ENCODE peak calls at places on chromosomes 3 and 15, in nine cellular contexts. X is endothelial cell of umbilical vein; Q is CD4-positive, alpha-beta T cell; E is tibial artery; Y is A549; W is breast epithelium; Z is cardiac muscle cell; R is neural crest cell; I is neural progenitor cell. M is an unnamed sample.

GRCh38 chr3:118863731-118864322 is 170.8 kb downstream of the IGSF11 start:
- DNase-seq in E (no peak), Z (no peak), W (no peak), I (peak), Y (peak), R (no peak), X (no peak), Q (no peak), M (no peak)

GRCh38 chr3:37534940-37535339 is 326.7 kb upstream of the CTDSPL start:
- DNase-seq in X (no peak), Q (no peak), E (no peak), R (no peak), Y (no peak), I (no peak), W (no peak), Z (no peak), M (no peak)

GRCh38 chr3:39937315-39937714 is 127.9 kb downstream of the MYRIP start:
- DNase-seq in X (no peak), Q (no peak), Z (no peak), Y (no peak), E (no peak), R (no peak), W (no peak), I (no peak), M (no peak)

GRCh38 chr3:44509393-44509921 is 32.0 kb upstream of the ZNF445 start:
- DNase-seq in E (no peak), Y (no peak), I (peak), Q (no peak), X (no peak), Z (peak), W (no peak), R (no peak), M (peak)

GRCh38 chr3:146218880-146219866 is 31.7 kb downstream of the PLSCR4 start:
- DNase-seq in W (no peak), X (peak), Z (peak), E (no peak), Y (peak), Q (peak), I (peak), R (peak), M (peak)

GRCh38 chr3:123750659-123751420 is 133.3 kb downstream of the MYLK start:
- DNase-seq in E (no peak), R (no peak), Q (no peak), Y (peak), W (no peak), I (no peak), X (peak), Z (peak), M (no peak)

GRCh38 chr3:43895573-43895972 is 204.8 kb downstream of the ABHD5 start:
- DNase-seq in Z (no peak), R (no peak), X (no peak), Q (no peak), Y (no peak), W (no peak), E (no peak), I (no peak), M (no peak)

GRCh38 chr3:45506751-45507391 is 87.7 kb upstream of the LIMD1 start:
- DNase-seq in Q (no peak), E (no peak), X (no peak), Z (no peak), R (no peak), Y (no peak), W (no peak), I (no peak), M (no peak)

GRCh38 chr3:127410678-127411077 is 122.8 kb upstream of the PRR20G start:
- DNase-seq in I (no peak), Z (no peak), W (no peak), Q (no peak), E (peak), R (no peak), Y (no peak), X (no peak), M (no peak)

GRCh38 chr15:78051622-78052405 is 25.7 kb downstream of the TBC1D2B start:
- DNase-seq in R (no peak), W (no peak), Q (no peak), X (peak), Z (peak), E (no peak), I (no peak), Y (no peak), M (no peak)

DNA sequence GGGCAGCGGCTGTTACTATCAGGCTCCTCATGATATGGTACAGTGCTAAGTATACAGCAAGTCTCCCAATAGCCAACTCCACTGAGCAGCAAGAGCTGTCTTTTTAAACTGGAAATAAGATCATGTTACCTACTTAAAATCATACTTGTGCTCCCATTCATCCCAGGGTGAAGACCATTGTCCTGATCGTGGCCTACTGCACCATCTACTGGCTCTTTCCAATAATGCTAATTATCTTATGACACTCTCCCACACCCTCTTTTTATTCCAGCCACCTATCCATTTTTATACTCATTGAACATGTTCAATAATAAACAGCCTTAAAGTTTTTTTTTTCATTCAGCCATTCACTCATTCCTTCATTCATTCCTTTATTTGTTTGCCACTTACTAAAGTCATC is 117.7 kb downstream of the GBE1 start:
- DNase-seq in W (no peak), R (no peak), Z (peak), X (peak), Q (no peak), Y (peak), E (no peak), I (peak), M (no peak)
- TF ChIP-seq CTCF in W (no peak), R (peak), Z (peak), X (peak), Q (no peak), Y (peak), E (peak), I (peak), M (no peak)

GRCh38 chr3:98259707-98260106 is 4.3 kb upstream of the OR5H6 start:
- DNase-seq in X (no peak), Y (peak), I (no peak), W (no peak), Z (no peak), Q (no peak), R (no peak), E (no peak), M (no peak)
- TF ChIP-seq CTCF in X (peak), Y (no peak), I (peak), W (no peak), Z (no peak), Q (no peak), R (peak), E (no peak), M (peak)

GRCh38 chr15:65034719-65035118 is 5.3 kb upstream of the MTFMT start:
- DNase-seq in R (no peak), I (no peak), X (no peak), Y (no peak), W (no peak), Z (no peak), E (no peak), Q (no peak), M (no peak)

GRCh38 chr15:65029736-65030208 is 333 bp upstream of the MTFMT start:
- DNase-seq in R (no peak), E (no peak), Q (no peak), Z (no peak), W (no peak), I (no peak), X (no peak), Y (no peak), M (no peak)

GRCh38 chr15:65032823-65033537 is 3.5 kb upstream of the MTFMT start:
- DNase-seq in Y (peak), Z (peak), R (peak), X (peak), Q (peak), E (peak), W (no peak), I (peak), M (no peak)

GRCh38 chr15:65037279-65037678 is 7.8 kb upstream of the MTFMT start:
- DNase-seq in Q (no peak), E (no peak), X (no peak), Z (no peak), R (no peak), W (no peak), I (no peak), Y (no peak), M (no peak)

GRCh38 chr15:65033659-65034269 is 4.3 kb upstream of the MTFMT start:
- DNase-seq in X (peak), Y (peak), E (no peak), Q (no peak), I (peak), W (no peak), R (no peak), Z (no peak), M (no peak)
- TF ChIP-seq CTCF in X (peak), Y (peak), E (peak), Q (peak), I (peak), W (no peak), R (peak), Z (peak), M (peak)

DNA sequence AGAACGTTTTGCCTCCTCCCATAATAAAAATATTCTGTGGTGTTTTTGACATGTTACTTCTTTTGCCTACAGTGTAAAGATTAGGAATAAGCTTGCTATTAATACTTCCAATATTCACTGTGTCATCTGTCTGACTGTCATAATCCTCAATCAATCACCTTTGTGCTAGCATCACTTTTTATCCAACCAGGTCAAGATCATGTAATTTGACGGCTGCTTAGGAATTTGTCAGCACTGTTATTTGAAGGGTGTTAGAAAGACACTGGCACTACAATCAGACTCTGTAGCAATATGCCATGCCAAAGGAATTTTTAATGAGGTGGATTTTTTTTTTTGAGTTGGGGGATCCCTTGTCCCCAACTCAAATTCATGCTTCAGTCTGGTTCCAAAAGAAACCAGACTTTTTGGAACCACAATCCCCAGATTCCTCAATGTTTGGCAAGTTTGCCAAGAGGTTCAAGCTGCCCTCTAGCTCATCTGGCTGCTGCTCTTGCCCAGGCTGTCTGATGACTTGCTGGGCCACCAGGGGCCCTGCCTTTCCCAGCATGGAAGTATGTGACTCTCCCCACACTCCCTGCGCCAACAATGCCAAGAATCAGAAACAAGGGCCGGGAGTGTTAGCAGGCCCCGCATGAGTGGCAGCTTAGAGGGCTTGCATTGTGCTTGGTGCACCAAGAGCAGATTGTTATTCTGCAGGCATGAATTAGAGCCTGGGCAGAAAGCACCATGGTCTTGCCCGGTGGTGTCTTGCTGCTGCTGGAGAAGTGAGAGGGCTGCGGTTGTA is 58.6 kb upstream of the TSC22D2 start:
- DNase-seq in X (no peak), Z (peak), Q (no peak), E (peak), Y (peak), W (no peak), R (no peak), I (peak), M (no peak)
- TF ChIP-seq CTCF in X (no peak), Z (no peak), Q (no peak), E (no peak), Y (no peak), W (no peak), R (no peak), I (no peak), M (no peak)

GRCh38 chr3:49030331-49030730 is 1.1 kb upstream of the IMPDH2 start:
- DNase-seq in Y (no peak), I (no peak), Z (no peak), W (no peak), X (no peak), E (no peak), R (no peak), Q (no peak), M (no peak)

GRCh38 chr3:49027634-49028033 is 1.6 kb downstream of the IMPDH2 start:
- DNase-seq in Q (no peak), W (no peak), E (no peak), R (no peak), X (no peak), Z (no peak), Y (no peak), I (no peak), M (no peak)

GRCh38 chr3:49028298-49028672 is 913 bp downstream of the IMPDH2 start:
- DNase-seq in R (no peak), W (no peak), Y (no peak), E (no peak), Q (no peak), Z (no peak), X (no peak), I (no peak), M (no peak)

GRCh38 chr3:49029563-49029884 is 326 bp upstream of the IMPDH2 start:
- DNase-seq in X (no peak), Y (no peak), Q (no peak), W (no peak), E (no peak), Z (no peak), I (no peak), R (no peak), M (no peak)

DNA sequence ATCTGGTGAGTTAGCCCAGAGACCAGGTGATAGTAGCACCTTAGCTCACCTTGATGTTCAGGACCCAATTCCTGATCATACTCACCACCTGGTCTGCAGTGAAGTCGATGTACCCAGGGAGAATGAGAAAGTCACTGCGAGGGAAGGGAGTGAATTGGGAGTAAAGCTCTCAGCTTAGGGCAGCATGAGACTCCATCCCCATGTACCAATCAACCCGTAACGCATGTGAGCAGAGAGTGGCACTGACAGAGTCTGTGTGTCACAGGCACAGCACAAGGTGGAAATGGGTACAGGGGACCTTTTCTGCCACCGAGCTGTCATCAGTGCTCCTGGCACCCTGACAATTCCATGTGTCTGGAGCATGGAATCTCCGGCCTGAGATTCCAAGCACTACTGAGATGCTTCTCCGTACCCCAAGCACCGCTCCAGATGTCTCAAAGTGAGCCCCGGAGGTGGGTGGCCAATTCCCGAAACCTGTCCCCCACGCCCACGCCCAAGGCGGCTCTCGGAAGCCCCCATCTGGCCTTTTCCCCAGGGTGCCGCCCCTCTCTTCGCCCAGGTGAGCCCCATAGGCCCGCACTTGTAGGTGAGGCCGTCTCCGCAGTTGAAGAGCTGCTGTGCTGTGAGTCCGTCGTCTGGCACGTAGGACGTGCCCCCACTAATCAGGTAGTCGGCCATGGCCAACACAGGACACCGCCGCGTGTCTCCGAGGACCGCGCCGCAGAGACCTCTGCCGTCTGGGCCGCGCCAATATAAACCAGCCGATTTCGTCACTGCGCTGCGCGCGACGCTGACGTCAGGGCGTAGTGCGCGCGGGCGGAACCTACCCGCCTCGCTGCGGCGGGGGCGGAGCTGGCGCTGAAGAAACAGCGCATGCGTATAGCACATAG is at the start of gene IMPDH2:
- DNase-seq in E (peak), W (peak), I (peak), Y (peak), Z (peak), X (peak), R (peak), Q (peak), M (peak)
- TF ChIP-seq CTCF in E (no peak), W (no peak), I (peak), Y (no peak), Z (no peak), X (no peak), R (no peak), Q (no peak), M (no peak)

GRCh38 chr3:56711344-56711743 is 28.3 kb upstream of the TASOR start:
- DNase-seq in W (no peak), Y (no peak), I (no peak), Q (no peak), R (no peak), Z (no peak), X (no peak), E (no peak), M (no peak)
- TF ChIP-seq CTCF in W (no peak), Y (no peak), I (no peak), Q (no peak), R (no peak), Z (no peak), X (no peak), E (no peak), M (no peak)

DNA sequence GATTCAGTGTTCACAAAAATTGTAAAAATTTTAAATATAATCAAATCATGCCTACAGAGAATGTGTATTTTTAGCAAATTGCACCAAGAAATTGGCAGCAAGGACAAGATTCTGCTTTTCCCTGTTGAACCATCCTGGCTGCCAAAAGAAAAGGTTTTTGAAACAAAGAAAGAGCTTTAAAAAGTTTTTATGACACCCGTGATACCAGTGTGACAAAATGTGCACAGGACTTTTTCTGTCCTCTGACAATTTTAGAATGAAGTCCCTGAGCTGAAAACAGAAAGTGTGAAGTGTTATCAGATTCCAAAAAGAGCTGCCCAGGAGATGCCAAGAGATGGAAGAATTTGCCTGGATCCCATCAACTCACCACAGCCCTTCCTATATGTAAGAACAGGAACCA is 33.1 kb upstream of the TMC3 start:
- DNase-seq in Q (no peak), Y (no peak), X (no peak), I (no peak), W (no peak), R (no peak), E (no peak), Z (no peak), M (no peak)
- TF ChIP-seq CTCF in Q (no peak), Y (no peak), X (no peak), I (no peak), W (no peak), R (no peak), E (no peak), Z (no peak), M (no peak)